ENCODE peak calls at places on chromosomes 13 and 19, in ten cellular contexts. I, Z, J, S, E, R, D, O, K and P are unnamed samples.

GRCh38 chr19:53432088-53432661 is 391 bp downstream of the ZNF761 start:
- DNase-seq in I (peak), Z (peak), J (no peak), S (no peak), E (peak), R (peak), D (peak), O (peak), K (peak), P (no peak)

GRCh38 chr13:51044023-51044665 is 66.9 kb downstream of the C13orf42 start:
- DNase-seq in I (no peak), Z (no peak), J (no peak), S (no peak), E (no peak), R (no peak), D (no peak), O (no peak), K (no peak), P (no peak)

GRCh38 chr19:35328851-35329285 is at the start of gene CD22:
- DNase-seq in I (no peak), Z (no peak), J (no peak), S (no peak), E (peak), R (no peak), D (no peak), O (no peak), K (no peak), P (no peak)

GRCh38 chr19:3897936-3898335 is 17.5 kb downstream of the ATCAY start:
- DNase-seq in I (no peak), Z (no peak), J (no peak), S (no peak), E (no peak), R (no peak), D (no peak), O (no peak), K (no peak), P (no peak)

GRCh38 chr19:52527954-52528326 is 472 bp downstream of the ZNF808 start:
- DNase-seq in I (peak), Z (peak), J (peak), S (no peak), E (peak), R (no peak), D (peak), O (no peak), K (no peak), P (no peak)

GRCh38 chr19:50607874-50608785 is 31.6 kb downstream of the SYT3 start:
- DNase-seq in I (peak), Z (peak), J (peak), S (peak), E (peak), R (peak), D (peak), O (peak), K (peak), P (peak)

GRCh38 chr13:106700007-106700950 is 132.3 kb upstream of the ARGLU1 start:
- DNase-seq in I (no peak), Z (no peak), J (no peak), S (no peak), E (no peak), R (no peak), D (no peak), O (peak), K (no peak), P (no peak)

GRCh38 chr19:14470031-14470876 is 4.9 kb downstream of the PTGER1 start:
- DNase-seq in I (no peak), Z (no peak), J (no peak), S (no peak), E (no peak), R (no peak), D (no peak), O (no peak), K (no peak), P (no peak)

GRCh38 chr13:110322828-110323171 is 15.7 kb downstream of the COL4A2 start:
- DNase-seq in I (no peak), Z (no peak), J (no peak), S (no peak), E (no peak), R (no peak), D (no peak), O (no peak), K (no peak), P (no peak)

GRCh38 chr13:35988648-35989081 is 142.5 kb downstream of the DCLK1 start:
- DNase-seq in I (no peak), Z (no peak), J (no peak), S (no peak), E (no peak), R (no peak), D (no peak), O (no peak), K (no peak), P (no peak)

GRCh38 chr19:55229789-55230182 is 1.2 kb upstream of the TMEM86B start:
- DNase-seq in I (no peak), Z (no peak), J (peak), S (no peak), E (no peak), R (no peak), D (no peak), O (no peak), K (no peak), P (no peak)

GRCh38 chr19:17933414-17934129 is 757 bp downstream of the CCDC124 start:
- DNase-seq in I (no peak), Z (no peak), J (no peak), S (no peak), E (no peak), R (no peak), D (no peak), O (no peak), K (no peak), P (no peak)

GRCh38 chr19:41971363-41971762 is 12.2 kb upstream of the RABAC1 start:
- DNase-seq in I (no peak), Z (no peak), J (no peak), S (no peak), E (no peak), R (no peak), D (no peak), O (no peak), K (no peak), P (no peak)
- H3K4me3 ChIP-seq in I (no peak), Z (no peak), J (no peak), S (no peak), E (no peak), R (no peak), D (no peak), O (no peak), K (no peak), P (no peak)

GRCh38 chr13:76886292-76887061 is at the start of gene KCTD12:
- DNase-seq in I (peak), Z (peak), J (peak), S (peak), E (peak), R (peak), D (peak), O (peak), K (peak), P (peak)
- TF ChIP-seq POLR2A in I (peak), Z (peak), J (peak), S (peak), E (peak), R (no peak), D (peak), O (peak), K (peak), P (peak)

GRCh38 chr19:10334340-10335148 is 1.2 kb upstream of the RAVER1 start:
- DNase-seq in I (peak), Z (peak), J (peak), S (peak), E (peak), R (peak), D (peak), O (peak), K (peak), P (peak)
- TF ChIP-seq CTCF in I (no peak), Z (no peak), J (no peak), S (no peak), E (no peak), R (no peak), D (peak), O (peak), K (no peak), P (no peak)

GRCh38 chr19:30448386-30449130 is 76.4 kb downstream of the ZNF536 start:
- DNase-seq in I (no peak), Z (no peak), J (no peak), S (no peak), E (peak), R (no peak), D (no peak), O (no peak), K (no peak), P (no peak)
- H3K4me3 ChIP-seq in I (no peak), Z (no peak), J (no peak), S (no peak), E (no peak), R (no peak), D (no peak), O (no peak), K (no peak), P (no peak)

GRCh38 chr13:61414686-61415664 is 674 bp downstream of the PCDH20 start:
- DNase-seq in I (peak), Z (peak), J (no peak), S (peak), E (peak), R (peak), D (peak), O (peak), K (peak), P (no peak)
- TF ChIP-seq POLR2A in I (peak), Z (no peak), J (no peak), S (peak), E (no peak), R (no peak), D (peak), O (no peak), K (peak), P (no peak)